ENCODE peak calls at places on chromosomes 5 and 9, in seven cellular contexts. One of them, this sample, is unnamed.

GRCh38 chr5:174972291-174972690 is 247.9 kb downstream of the MSX2 start:
- DNase-seq in Peyer's patch: no peak
- DNase-seq in Panc1: no peak
- DNase-seq in CD4-positive, CD25-positive, alpha-beta regulatory T cell: no peak
- DNase-seq in brain microvascular endothelial cell: no peak
- DNase-seq in lung: peak
- DNase-seq in astrocyte of the cerebellum: no peak
- DNase-seq in this sample: no peak

GRCh38 chr9:76571288-76572204 is 112.6 kb downstream of the GCNT1 start:
- DNase-seq in Peyer's patch: no peak
- DNase-seq in Panc1: no peak
- DNase-seq in CD4-positive, CD25-positive, alpha-beta regulatory T cell: no peak
- DNase-seq in brain microvascular endothelial cell: no peak
- DNase-seq in lung: no peak
- DNase-seq in astrocyte of the cerebellum: no peak
- DNase-seq in this sample: no peak

GRCh38 chr9:136092741-136093140 is 2.3 kb downstream of the NACC2 start:
- DNase-seq in Peyer's patch: no peak
- DNase-seq in Panc1: no peak
- DNase-seq in CD4-positive, CD25-positive, alpha-beta regulatory T cell: no peak
- DNase-seq in brain microvascular endothelial cell: no peak
- DNase-seq in lung: no peak
- DNase-seq in astrocyte of the cerebellum: no peak
- DNase-seq in this sample: no peak

GRCh38 chr5:74337252-74338100 is 303.1 kb downstream of the ENC1 start:
- DNase-seq in Peyer's patch: no peak
- DNase-seq in Panc1: no peak
- DNase-seq in CD4-positive, CD25-positive, alpha-beta regulatory T cell: no peak
- DNase-seq in brain microvascular endothelial cell: no peak
- DNase-seq in lung: no peak
- DNase-seq in astrocyte of the cerebellum: no peak
- DNase-seq in this sample: no peak

GRCh38 chr5:138824516-138824915 is 50.6 kb downstream of the LRRTM2 start:
- DNase-seq in Peyer's patch: no peak
- DNase-seq in Panc1: no peak
- DNase-seq in CD4-positive, CD25-positive, alpha-beta regulatory T cell: no peak
- DNase-seq in brain microvascular endothelial cell: peak
- DNase-seq in lung: no peak
- DNase-seq in astrocyte of the cerebellum: no peak
- DNase-seq in this sample: no peak

GRCh38 chr9:110996436-110997224 is 41.6 kb downstream of the LPAR1 start:
- DNase-seq in Peyer's patch: no peak
- DNase-seq in Panc1: no peak
- DNase-seq in CD4-positive, CD25-positive, alpha-beta regulatory T cell: no peak
- DNase-seq in brain microvascular endothelial cell: no peak
- DNase-seq in lung: peak
- DNase-seq in astrocyte of the cerebellum: no peak
- DNase-seq in this sample: peak

GRCh38 chr9:135815433-135816178 is 91.7 kb downstream of the CAMSAP1 start:
- DNase-seq in Peyer's patch: no peak
- DNase-seq in Panc1: no peak
- DNase-seq in CD4-positive, CD25-positive, alpha-beta regulatory T cell: no peak
- DNase-seq in brain microvascular endothelial cell: no peak
- DNase-seq in lung: no peak
- DNase-seq in astrocyte of the cerebellum: no peak
- DNase-seq in this sample: no peak

GRCh38 chr9:25461416-25461815 is 216.8 kb downstream of the TUSC1 start:
- DNase-seq in Peyer's patch: no peak
- DNase-seq in Panc1: no peak
- DNase-seq in CD4-positive, CD25-positive, alpha-beta regulatory T cell: no peak
- DNase-seq in brain microvascular endothelial cell: no peak
- DNase-seq in lung: no peak
- DNase-seq in astrocyte of the cerebellum: no peak
- DNase-seq in this sample: no peak

GRCh38 chr5:163846512-163846911 is 341.1 kb downstream of the MAT2B start:
- DNase-seq in Peyer's patch: no peak
- DNase-seq in Panc1: no peak
- DNase-seq in CD4-positive, CD25-positive, alpha-beta regulatory T cell: no peak
- DNase-seq in brain microvascular endothelial cell: no peak
- DNase-seq in lung: no peak
- DNase-seq in astrocyte of the cerebellum: peak
- DNase-seq in this sample: peak

GRCh38 chr5:122076669-122077450 is 1.2 kb downstream of the LOX start:
- DNase-seq in Peyer's patch: peak
- DNase-seq in Panc1: no peak
- DNase-seq in CD4-positive, CD25-positive, alpha-beta regulatory T cell: no peak
- DNase-seq in brain microvascular endothelial cell: peak
- DNase-seq in lung: peak
- DNase-seq in astrocyte of the cerebellum: peak
- DNase-seq in this sample: peak

GRCh38 chr5:81520769-81521168 is 126.8 kb upstream of the ACOT12 start:
- DNase-seq in Peyer's patch: no peak
- DNase-seq in Panc1: no peak
- DNase-seq in CD4-positive, CD25-positive, alpha-beta regulatory T cell: no peak
- DNase-seq in brain microvascular endothelial cell: no peak
- DNase-seq in lung: no peak
- DNase-seq in astrocyte of the cerebellum: no peak
- DNase-seq in this sample: no peak

GRCh38 chr5:83487155-83487554 is 15.6 kb downstream of the VCAN start:
- DNase-seq in Peyer's patch: no peak
- DNase-seq in Panc1: no peak
- DNase-seq in CD4-positive, CD25-positive, alpha-beta regulatory T cell: no peak
- DNase-seq in brain microvascular endothelial cell: no peak
- DNase-seq in lung: no peak
- DNase-seq in astrocyte of the cerebellum: no peak
- DNase-seq in this sample: no peak

GRCh38 chr5:137264573-137264972 is 234.6 kb downstream of the SPOCK1 start:
- DNase-seq in Peyer's patch: no peak
- DNase-seq in Panc1: no peak
- DNase-seq in CD4-positive, CD25-positive, alpha-beta regulatory T cell: no peak
- DNase-seq in brain microvascular endothelial cell: peak
- DNase-seq in lung: no peak
- DNase-seq in astrocyte of the cerebellum: peak
- DNase-seq in this sample: peak

GRCh38 chr5:72849546-72849945 is 33.1 kb downstream of the TNPO1 start:
- DNase-seq in Peyer's patch: no peak
- DNase-seq in Panc1: no peak
- DNase-seq in CD4-positive, CD25-positive, alpha-beta regulatory T cell: no peak
- DNase-seq in brain microvascular endothelial cell: no peak
- DNase-seq in lung: no peak
- DNase-seq in astrocyte of the cerebellum: no peak
- DNase-seq in this sample: no peak

GRCh38 chr5:139094154-139095131 is 103.7 kb downstream of the SIL1 start:
- DNase-seq in Peyer's patch: no peak
- DNase-seq in Panc1: no peak
- DNase-seq in CD4-positive, CD25-positive, alpha-beta regulatory T cell: no peak
- DNase-seq in brain microvascular endothelial cell: no peak
- DNase-seq in lung: no peak
- DNase-seq in astrocyte of the cerebellum: no peak
- DNase-seq in this sample: no peak

GRCh38 chr9:87497604-87498045 is at the start of gene DAPK1:
- DNase-seq in Peyer's patch: peak
- DNase-seq in Panc1: no peak
- DNase-seq in CD4-positive, CD25-positive, alpha-beta regulatory T cell: no peak
- DNase-seq in brain microvascular endothelial cell: no peak
- DNase-seq in lung: peak
- DNase-seq in astrocyte of the cerebellum: no peak
- DNase-seq in this sample: no peak

GRCh38 chr9:35798658-35799366 is 7.4 kb downstream of the NPR2 start:
- DNase-seq in Peyer's patch: no peak
- DNase-seq in Panc1: peak
- DNase-seq in CD4-positive, CD25-positive, alpha-beta regulatory T cell: no peak
- DNase-seq in brain microvascular endothelial cell: peak
- DNase-seq in lung: no peak
- DNase-seq in astrocyte of the cerebellum: no peak
- DNase-seq in this sample: no peak

GRCh38 chr9:129863059-129863690 is 27.9 kb downstream of the USP20 start:
- DNase-seq in Peyer's patch: no peak
- DNase-seq in Panc1: no peak
- DNase-seq in CD4-positive, CD25-positive, alpha-beta regulatory T cell: peak
- DNase-seq in brain microvascular endothelial cell: peak
- DNase-seq in lung: no peak
- DNase-seq in astrocyte of the cerebellum: peak
- DNase-seq in this sample: peak

DNA sequence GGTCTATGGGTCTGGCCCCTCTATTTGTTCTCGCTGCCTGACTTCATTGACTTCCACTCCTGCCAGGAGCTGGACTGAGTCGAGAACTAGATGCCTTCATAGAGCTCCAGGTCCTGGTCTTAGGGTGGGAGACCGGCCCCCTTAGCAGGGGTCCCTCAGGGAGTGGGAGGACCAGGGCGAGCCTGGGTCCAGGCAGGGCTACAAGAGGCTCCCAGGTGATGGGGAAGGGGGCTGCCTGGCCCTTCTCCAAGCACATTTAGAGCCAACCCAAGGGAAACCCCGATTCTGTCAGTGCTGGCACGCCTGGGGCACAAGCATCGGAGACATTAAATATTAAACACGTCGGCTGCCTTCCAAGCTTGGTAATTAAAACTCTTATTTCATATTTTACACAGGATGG is 23.7 kb upstream of the ZBTB43 start:
- DNase-seq in Peyer's patch: no peak
- DNase-seq in Panc1: no peak
- DNase-seq in CD4-positive, CD25-positive, alpha-beta regulatory T cell: no peak
- DNase-seq in brain microvascular endothelial cell: no peak
- DNase-seq in lung: no peak
- DNase-seq in astrocyte of the cerebellum: no peak
- DNase-seq in this sample: no peak
- H3K4me3 ChIP-seq in Peyer's patch: no peak
- H3K4me3 ChIP-seq in Panc1: peak
- H3K4me3 ChIP-seq in CD4-positive, CD25-positive, alpha-beta regulatory T cell: no peak
- H3K4me3 ChIP-seq in brain microvascular endothelial cell: no peak
- H3K4me3 ChIP-seq in lung: no peak
- H3K4me3 ChIP-seq in astrocyte of the cerebellum: no peak
- H3K4me3 ChIP-seq in this sample: no peak

GRCh38 chr9:121567142-121568100 is 67.8 kb upstream of the GGTA1 start:
- DNase-seq in Peyer's patch: no peak
- DNase-seq in Panc1: no peak
- DNase-seq in CD4-positive, CD25-positive, alpha-beta regulatory T cell: no peak
- DNase-seq in brain microvascular endothelial cell: no peak
- DNase-seq in lung: no peak
- DNase-seq in astrocyte of the cerebellum: no peak
- DNase-seq in this sample: no peak
- H3K4me3 ChIP-seq in Peyer's patch: no peak
- H3K4me3 ChIP-seq in Panc1: no peak
- H3K4me3 ChIP-seq in CD4-positive, CD25-positive, alpha-beta regulatory T cell: no peak
- H3K4me3 ChIP-seq in brain microvascular endothelial cell: peak
- H3K4me3 ChIP-seq in lung: no peak
- H3K4me3 ChIP-seq in astrocyte of the cerebellum: peak
- H3K4me3 ChIP-seq in this sample: peak

GRCh38 chr9:125749951-125750655 is 2.9 kb downstream of the PBX3 start:
- DNase-seq in Peyer's patch: no peak
- DNase-seq in Panc1: no peak
- DNase-seq in CD4-positive, CD25-positive, alpha-beta regulatory T cell: no peak
- DNase-seq in brain microvascular endothelial cell: no peak
- DNase-seq in lung: no peak
- DNase-seq in astrocyte of the cerebellum: peak
- DNase-seq in this sample: no peak
- H3K4me3 ChIP-seq in Peyer's patch: no peak
- H3K4me3 ChIP-seq in Panc1: no peak
- H3K4me3 ChIP-seq in CD4-positive, CD25-positive, alpha-beta regulatory T cell: peak
- H3K4me3 ChIP-seq in brain microvascular endothelial cell: no peak
- H3K4me3 ChIP-seq in lung: no peak
- H3K4me3 ChIP-seq in astrocyte of the cerebellum: peak
- H3K4me3 ChIP-seq in this sample: no peak

DNA sequence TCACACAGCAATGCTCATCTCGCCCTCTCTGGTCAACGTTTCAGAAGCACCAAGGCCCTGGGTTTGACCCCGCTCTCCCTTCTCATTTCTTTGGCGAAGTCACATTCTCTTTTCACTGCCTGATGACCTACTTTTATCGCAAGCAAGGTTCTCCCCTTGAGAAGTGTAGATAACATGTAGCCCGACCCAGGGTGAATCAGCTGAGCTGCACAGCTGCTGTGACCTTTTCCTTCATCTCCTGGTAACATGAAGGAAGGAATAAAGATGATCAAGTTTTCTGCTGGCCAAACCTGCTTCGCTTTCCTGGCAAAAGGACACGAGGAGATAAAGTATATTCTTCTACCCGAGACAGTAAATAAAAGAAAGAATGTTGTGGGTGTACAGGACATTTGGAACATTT is 155.2 kb upstream of the ZNF462 start:
- DNase-seq in Peyer's patch: no peak
- DNase-seq in Panc1: no peak
- DNase-seq in CD4-positive, CD25-positive, alpha-beta regulatory T cell: no peak
- DNase-seq in brain microvascular endothelial cell: no peak
- DNase-seq in lung: no peak
- DNase-seq in astrocyte of the cerebellum: no peak
- DNase-seq in this sample: no peak
- H3K4me3 ChIP-seq in Peyer's patch: no peak
- H3K4me3 ChIP-seq in Panc1: no peak
- H3K4me3 ChIP-seq in CD4-positive, CD25-positive, alpha-beta regulatory T cell: no peak
- H3K4me3 ChIP-seq in brain microvascular endothelial cell: no peak
- H3K4me3 ChIP-seq in lung: no peak
- H3K4me3 ChIP-seq in astrocyte of the cerebellum: no peak
- H3K4me3 ChIP-seq in this sample: no peak

GRCh38 chr5:191949-192690 is 825 bp downstream of the LRRC14B start:
- DNase-seq in Peyer's patch: peak
- DNase-seq in Panc1: no peak
- DNase-seq in CD4-positive, CD25-positive, alpha-beta regulatory T cell: no peak
- DNase-seq in brain microvascular endothelial cell: no peak
- DNase-seq in lung: no peak
- DNase-seq in astrocyte of the cerebellum: no peak
- DNase-seq in this sample: no peak
- H3K4me3 ChIP-seq in Peyer's patch: no peak
- H3K4me3 ChIP-seq in Panc1: no peak
- H3K4me3 ChIP-seq in CD4-positive, CD25-positive, alpha-beta regulatory T cell: no peak
- H3K4me3 ChIP-seq in brain microvascular endothelial cell: no peak
- H3K4me3 ChIP-seq in lung: no peak
- H3K4me3 ChIP-seq in astrocyte of the cerebellum: no peak
- H3K4me3 ChIP-seq in this sample: no peak

DNA sequence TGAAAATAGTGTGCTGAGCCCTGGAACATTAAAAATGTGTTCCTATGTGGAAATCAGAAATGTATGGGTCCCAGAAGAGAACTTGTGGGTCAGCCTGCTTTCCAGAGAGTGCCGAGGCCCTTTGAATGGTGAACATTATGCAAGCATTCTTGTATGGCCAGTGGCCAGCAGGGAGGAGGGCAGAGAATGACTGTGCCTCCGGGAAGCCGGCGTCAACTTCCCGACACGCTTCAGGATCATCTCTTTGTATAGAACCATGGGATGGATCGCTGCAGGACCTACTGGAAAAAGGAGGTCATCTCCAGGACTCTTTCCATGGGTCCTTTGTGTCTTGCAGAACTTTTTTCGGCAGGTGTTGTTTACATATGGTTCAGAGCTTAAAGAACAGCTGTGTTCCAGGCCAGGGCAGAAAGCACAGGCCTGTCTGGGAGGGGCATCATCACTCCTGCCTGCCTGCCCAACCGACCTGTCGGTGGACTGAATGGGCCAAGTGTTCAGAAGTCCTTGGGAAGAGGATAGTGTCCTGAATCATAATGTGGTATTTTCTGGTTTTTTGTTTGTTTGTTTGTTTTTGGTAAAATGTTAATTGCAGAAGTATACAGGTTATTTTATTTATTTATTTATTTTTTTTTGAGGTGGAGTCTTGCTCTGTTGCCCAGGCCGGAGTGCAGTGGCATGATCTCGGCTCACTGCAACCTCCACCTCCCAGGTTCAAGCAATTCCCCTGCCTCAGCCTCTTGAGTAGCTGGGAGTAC is 9.0 kb downstream of the PRRC2B start:
- DNase-seq in Peyer's patch: peak
- DNase-seq in Panc1: no peak
- DNase-seq in CD4-positive, CD25-positive, alpha-beta regulatory T cell: no peak
- DNase-seq in brain microvascular endothelial cell: peak
- DNase-seq in lung: peak
- DNase-seq in astrocyte of the cerebellum: peak
- DNase-seq in this sample: peak
- H3K4me3 ChIP-seq in Peyer's patch: peak
- H3K4me3 ChIP-seq in Panc1: peak
- H3K4me3 ChIP-seq in CD4-positive, CD25-positive, alpha-beta regulatory T cell: peak
- H3K4me3 ChIP-seq in brain microvascular endothelial cell: no peak
- H3K4me3 ChIP-seq in lung: no peak
- H3K4me3 ChIP-seq in astrocyte of the cerebellum: peak
- H3K4me3 ChIP-seq in this sample: peak